ENCODE peak calls at places on chromosomes 5 and 9, in nine cellular contexts. One of them, this sample, is unnamed.

GRCh38 chr5:81556809-81557208 is 162.9 kb upstream of the ACOT12 start:
- DNase-seq in amniotic stem cell: no peak
- DNase-seq in AG04449: no peak
- DNase-seq in pulmonary artery endothelial cell: no peak
- DNase-seq in activated CD4-positive, alpha-beta T cell treated with anti-CD3 and anti-CD28 coated beads, Interleukin-2, amount 50 U/mL, for 1 hour: no peak
- DNase-seq in activated gamma-delta T cell treated with Interleukin-2 at 50 U/mL for 16 hours: no peak
- DNase-seq in stimulated activated CD4-positive, alpha-beta T cell treated with anti-CD3 and anti-CD28 coated beads, Interleukin-1b, Interleukin-23, amount 100 ng/mL, for 1 hour: no peak
- DNase-seq in NCI-H1092 treated with DMSO at 0.1 percent for 48 hours: no peak
- DNase-seq in myocyte: no peak
- DNase-seq in this sample: no peak

GRCh38 chr5:56676091-56676768 is 139.1 kb upstream of the MAP3K1 start:
- DNase-seq in amniotic stem cell: no peak
- DNase-seq in AG04449: no peak
- DNase-seq in pulmonary artery endothelial cell: no peak
- DNase-seq in activated CD4-positive, alpha-beta T cell treated with anti-CD3 and anti-CD28 coated beads, Interleukin-2, amount 50 U/mL, for 1 hour: no peak
- DNase-seq in activated gamma-delta T cell treated with Interleukin-2 at 50 U/mL for 16 hours: no peak
- DNase-seq in stimulated activated CD4-positive, alpha-beta T cell treated with anti-CD3 and anti-CD28 coated beads, Interleukin-1b, Interleukin-23, amount 100 ng/mL, for 1 hour: no peak
- DNase-seq in NCI-H1092 treated with DMSO at 0.1 percent for 48 hours: no peak
- DNase-seq in myocyte: no peak
- DNase-seq in this sample: no peak

GRCh38 chr5:180689071-180689694 is 39.8 kb upstream of the FLT4 start:
- DNase-seq in amniotic stem cell: no peak
- DNase-seq in AG04449: no peak
- DNase-seq in pulmonary artery endothelial cell: no peak
- DNase-seq in activated CD4-positive, alpha-beta T cell treated with anti-CD3 and anti-CD28 coated beads, Interleukin-2, amount 50 U/mL, for 1 hour: peak; percentile 32
- DNase-seq in activated gamma-delta T cell treated with Interleukin-2 at 50 U/mL for 16 hours: peak; percentile 65
- DNase-seq in stimulated activated CD4-positive, alpha-beta T cell treated with anti-CD3 and anti-CD28 coated beads, Interleukin-1b, Interleukin-23, amount 100 ng/mL, for 1 hour: no peak
- DNase-seq in NCI-H1092 treated with DMSO at 0.1 percent for 48 hours: no peak
- DNase-seq in myocyte: no peak
- DNase-seq in this sample: peak; percentile 49

GRCh38 chr9:136711751-136712689 is at the start of gene DIPK1B:
- DNase-seq in amniotic stem cell: no peak
- DNase-seq in AG04449: no peak
- DNase-seq in pulmonary artery endothelial cell: no peak
- DNase-seq in activated CD4-positive, alpha-beta T cell treated with anti-CD3 and anti-CD28 coated beads, Interleukin-2, amount 50 U/mL, for 1 hour: no peak
- DNase-seq in activated gamma-delta T cell treated with Interleukin-2 at 50 U/mL for 16 hours: no peak
- DNase-seq in stimulated activated CD4-positive, alpha-beta T cell treated with anti-CD3 and anti-CD28 coated beads, Interleukin-1b, Interleukin-23, amount 100 ng/mL, for 1 hour: no peak
- DNase-seq in NCI-H1092 treated with DMSO at 0.1 percent for 48 hours: peak; percentile 49
- DNase-seq in myocyte: no peak
- DNase-seq in this sample: no peak

GRCh38 chr5:33303696-33304095 is 137.1 kb upstream of the TARS1 start:
- DNase-seq in amniotic stem cell: no peak
- DNase-seq in AG04449: no peak
- DNase-seq in pulmonary artery endothelial cell: no peak
- DNase-seq in activated CD4-positive, alpha-beta T cell treated with anti-CD3 and anti-CD28 coated beads, Interleukin-2, amount 50 U/mL, for 1 hour: no peak
- DNase-seq in activated gamma-delta T cell treated with Interleukin-2 at 50 U/mL for 16 hours: no peak
- DNase-seq in stimulated activated CD4-positive, alpha-beta T cell treated with anti-CD3 and anti-CD28 coated beads, Interleukin-1b, Interleukin-23, amount 100 ng/mL, for 1 hour: no peak
- DNase-seq in NCI-H1092 treated with DMSO at 0.1 percent for 48 hours: no peak
- DNase-seq in myocyte: no peak
- DNase-seq in this sample: no peak

GRCh38 chr5:168946363-168946762 is 354.6 kb downstream of the SLIT3 start:
- DNase-seq in amniotic stem cell: no peak
- DNase-seq in AG04449: no peak
- DNase-seq in pulmonary artery endothelial cell: no peak
- DNase-seq in activated CD4-positive, alpha-beta T cell treated with anti-CD3 and anti-CD28 coated beads, Interleukin-2, amount 50 U/mL, for 1 hour: no peak
- DNase-seq in activated gamma-delta T cell treated with Interleukin-2 at 50 U/mL for 16 hours: no peak
- DNase-seq in stimulated activated CD4-positive, alpha-beta T cell treated with anti-CD3 and anti-CD28 coated beads, Interleukin-1b, Interleukin-23, amount 100 ng/mL, for 1 hour: no peak
- DNase-seq in NCI-H1092 treated with DMSO at 0.1 percent for 48 hours: peak; percentile 3
- DNase-seq in myocyte: no peak
- DNase-seq in this sample: no peak

GRCh38 chr5:123721721-123722276 is 209.8 kb downstream of the CSNK1G3 start:
- DNase-seq in amniotic stem cell: no peak
- DNase-seq in AG04449: no peak
- DNase-seq in pulmonary artery endothelial cell: no peak
- DNase-seq in activated CD4-positive, alpha-beta T cell treated with anti-CD3 and anti-CD28 coated beads, Interleukin-2, amount 50 U/mL, for 1 hour: no peak
- DNase-seq in activated gamma-delta T cell treated with Interleukin-2 at 50 U/mL for 16 hours: no peak
- DNase-seq in stimulated activated CD4-positive, alpha-beta T cell treated with anti-CD3 and anti-CD28 coated beads, Interleukin-1b, Interleukin-23, amount 100 ng/mL, for 1 hour: no peak
- DNase-seq in NCI-H1092 treated with DMSO at 0.1 percent for 48 hours: no peak
- DNase-seq in myocyte: no peak
- DNase-seq in this sample: no peak

GRCh38 chr5:150239099-150239793 is 49.4 kb downstream of the SLC6A7 start:
- DNase-seq in amniotic stem cell: no peak
- DNase-seq in AG04449: no peak
- DNase-seq in pulmonary artery endothelial cell: no peak
- DNase-seq in activated CD4-positive, alpha-beta T cell treated with anti-CD3 and anti-CD28 coated beads, Interleukin-2, amount 50 U/mL, for 1 hour: no peak
- DNase-seq in activated gamma-delta T cell treated with Interleukin-2 at 50 U/mL for 16 hours: no peak
- DNase-seq in stimulated activated CD4-positive, alpha-beta T cell treated with anti-CD3 and anti-CD28 coated beads, Interleukin-1b, Interleukin-23, amount 100 ng/mL, for 1 hour: no peak
- DNase-seq in NCI-H1092 treated with DMSO at 0.1 percent for 48 hours: no peak
- DNase-seq in myocyte: no peak
- DNase-seq in this sample: no peak

GRCh38 chr5:154783774-154784460 is 28.7 kb downstream of the LARP1 start:
- DNase-seq in amniotic stem cell: no peak
- DNase-seq in AG04449: no peak
- DNase-seq in pulmonary artery endothelial cell: no peak
- DNase-seq in activated CD4-positive, alpha-beta T cell treated with anti-CD3 and anti-CD28 coated beads, Interleukin-2, amount 50 U/mL, for 1 hour: no peak
- DNase-seq in activated gamma-delta T cell treated with Interleukin-2 at 50 U/mL for 16 hours: no peak
- DNase-seq in stimulated activated CD4-positive, alpha-beta T cell treated with anti-CD3 and anti-CD28 coated beads, Interleukin-1b, Interleukin-23, amount 100 ng/mL, for 1 hour: no peak
- DNase-seq in NCI-H1092 treated with DMSO at 0.1 percent for 48 hours: no peak
- DNase-seq in myocyte: peak; percentile 15
- DNase-seq in this sample: peak; percentile 6

GRCh38 chr9:108933641-108934322 is at the start of gene ELP1:
- DNase-seq in amniotic stem cell: peak; percentile 89
- DNase-seq in AG04449: peak; percentile 56
- DNase-seq in pulmonary artery endothelial cell: peak; percentile 83
- DNase-seq in activated CD4-positive, alpha-beta T cell treated with anti-CD3 and anti-CD28 coated beads, Interleukin-2, amount 50 U/mL, for 1 hour: peak; percentile 93
- DNase-seq in activated gamma-delta T cell treated with Interleukin-2 at 50 U/mL for 16 hours: peak; percentile 87
- DNase-seq in stimulated activated CD4-positive, alpha-beta T cell treated with anti-CD3 and anti-CD28 coated beads, Interleukin-1b, Interleukin-23, amount 100 ng/mL, for 1 hour: peak; percentile 78
- DNase-seq in NCI-H1092 treated with DMSO at 0.1 percent for 48 hours: peak; percentile 93
- DNase-seq in myocyte: peak; percentile 97
- DNase-seq in this sample: peak; percentile 91

GRCh38 chr5:157026789-157027424 is 32.0 kb downstream of the HAVCR1 start:
- DNase-seq in amniotic stem cell: no peak
- DNase-seq in AG04449: no peak
- DNase-seq in pulmonary artery endothelial cell: no peak
- DNase-seq in activated CD4-positive, alpha-beta T cell treated with anti-CD3 and anti-CD28 coated beads, Interleukin-2, amount 50 U/mL, for 1 hour: no peak
- DNase-seq in activated gamma-delta T cell treated with Interleukin-2 at 50 U/mL for 16 hours: no peak
- DNase-seq in stimulated activated CD4-positive, alpha-beta T cell treated with anti-CD3 and anti-CD28 coated beads, Interleukin-1b, Interleukin-23, amount 100 ng/mL, for 1 hour: no peak
- DNase-seq in NCI-H1092 treated with DMSO at 0.1 percent for 48 hours: peak; percentile 22
- DNase-seq in myocyte: no peak
- DNase-seq in this sample: no peak

GRCh38 chr5:143004361-143004802 is 234.2 kb downstream of the ARHGAP26 start:
- DNase-seq in amniotic stem cell: no peak
- DNase-seq in AG04449: no peak
- DNase-seq in pulmonary artery endothelial cell: no peak
- DNase-seq in activated CD4-positive, alpha-beta T cell treated with anti-CD3 and anti-CD28 coated beads, Interleukin-2, amount 50 U/mL, for 1 hour: no peak
- DNase-seq in activated gamma-delta T cell treated with Interleukin-2 at 50 U/mL for 16 hours: no peak
- DNase-seq in stimulated activated CD4-positive, alpha-beta T cell treated with anti-CD3 and anti-CD28 coated beads, Interleukin-1b, Interleukin-23, amount 100 ng/mL, for 1 hour: no peak
- DNase-seq in NCI-H1092 treated with DMSO at 0.1 percent for 48 hours: no peak
- DNase-seq in myocyte: no peak
- DNase-seq in this sample: no peak

GRCh38 chr5:141945511-141946024 is 12.4 kb downstream of the PCDH12 start:
- DNase-seq in amniotic stem cell: no peak
- DNase-seq in AG04449: no peak
- DNase-seq in pulmonary artery endothelial cell: no peak
- DNase-seq in activated CD4-positive, alpha-beta T cell treated with anti-CD3 and anti-CD28 coated beads, Interleukin-2, amount 50 U/mL, for 1 hour: no peak
- DNase-seq in activated gamma-delta T cell treated with Interleukin-2 at 50 U/mL for 16 hours: no peak
- DNase-seq in stimulated activated CD4-positive, alpha-beta T cell treated with anti-CD3 and anti-CD28 coated beads, Interleukin-1b, Interleukin-23, amount 100 ng/mL, for 1 hour: no peak
- DNase-seq in NCI-H1092 treated with DMSO at 0.1 percent for 48 hours: no peak
- DNase-seq in myocyte: no peak
- DNase-seq in this sample: no peak

GRCh38 chr5:142422426-142422825 is 97.6 kb upstream of the SPRY4 start:
- DNase-seq in amniotic stem cell: no peak
- DNase-seq in AG04449: no peak
- DNase-seq in pulmonary artery endothelial cell: no peak
- DNase-seq in activated CD4-positive, alpha-beta T cell treated with anti-CD3 and anti-CD28 coated beads, Interleukin-2, amount 50 U/mL, for 1 hour: no peak
- DNase-seq in activated gamma-delta T cell treated with Interleukin-2 at 50 U/mL for 16 hours: no peak
- DNase-seq in stimulated activated CD4-positive, alpha-beta T cell treated with anti-CD3 and anti-CD28 coated beads, Interleukin-1b, Interleukin-23, amount 100 ng/mL, for 1 hour: no peak
- DNase-seq in NCI-H1092 treated with DMSO at 0.1 percent for 48 hours: no peak
- DNase-seq in myocyte: no peak
- DNase-seq in this sample: no peak

GRCh38 chr5:127419007-127419406 is 98.4 kb upstream of the PRRC1 start:
- DNase-seq in amniotic stem cell: no peak
- DNase-seq in AG04449: no peak
- DNase-seq in pulmonary artery endothelial cell: no peak
- DNase-seq in activated CD4-positive, alpha-beta T cell treated with anti-CD3 and anti-CD28 coated beads, Interleukin-2, amount 50 U/mL, for 1 hour: no peak
- DNase-seq in activated gamma-delta T cell treated with Interleukin-2 at 50 U/mL for 16 hours: no peak
- DNase-seq in stimulated activated CD4-positive, alpha-beta T cell treated with anti-CD3 and anti-CD28 coated beads, Interleukin-1b, Interleukin-23, amount 100 ng/mL, for 1 hour: no peak
- DNase-seq in NCI-H1092 treated with DMSO at 0.1 percent for 48 hours: peak; percentile 81
- DNase-seq in myocyte: no peak
- DNase-seq in this sample: no peak

GRCh38 chr5:9239071-9239470 is 306.8 kb downstream of the SEMA5A start:
- DNase-seq in amniotic stem cell: no peak
- DNase-seq in AG04449: no peak
- DNase-seq in pulmonary artery endothelial cell: no peak
- DNase-seq in activated CD4-positive, alpha-beta T cell treated with anti-CD3 and anti-CD28 coated beads, Interleukin-2, amount 50 U/mL, for 1 hour: no peak
- DNase-seq in activated gamma-delta T cell treated with Interleukin-2 at 50 U/mL for 16 hours: no peak
- DNase-seq in stimulated activated CD4-positive, alpha-beta T cell treated with anti-CD3 and anti-CD28 coated beads, Interleukin-1b, Interleukin-23, amount 100 ng/mL, for 1 hour: no peak
- DNase-seq in NCI-H1092 treated with DMSO at 0.1 percent for 48 hours: no peak
- DNase-seq in myocyte: no peak
- DNase-seq in this sample: no peak

GRCh38 chr9:94084314-94084713 is at the start of gene PTPDC1:
- DNase-seq in amniotic stem cell: peak; percentile 65
- DNase-seq in AG04449: peak; percentile 37
- DNase-seq in pulmonary artery endothelial cell: no peak
- DNase-seq in activated CD4-positive, alpha-beta T cell treated with anti-CD3 and anti-CD28 coated beads, Interleukin-2, amount 50 U/mL, for 1 hour: no peak
- DNase-seq in activated gamma-delta T cell treated with Interleukin-2 at 50 U/mL for 16 hours: no peak
- DNase-seq in stimulated activated CD4-positive, alpha-beta T cell treated with anti-CD3 and anti-CD28 coated beads, Interleukin-1b, Interleukin-23, amount 100 ng/mL, for 1 hour: no peak
- DNase-seq in NCI-H1092 treated with DMSO at 0.1 percent for 48 hours: no peak
- DNase-seq in myocyte: no peak
- DNase-seq in this sample: no peak

GRCh38 chr9:91746357-91746756 is 203.7 kb downstream of the ROR2 start:
- DNase-seq in amniotic stem cell: no peak
- DNase-seq in AG04449: no peak
- DNase-seq in pulmonary artery endothelial cell: no peak
- DNase-seq in activated CD4-positive, alpha-beta T cell treated with anti-CD3 and anti-CD28 coated beads, Interleukin-2, amount 50 U/mL, for 1 hour: no peak
- DNase-seq in activated gamma-delta T cell treated with Interleukin-2 at 50 U/mL for 16 hours: no peak
- DNase-seq in stimulated activated CD4-positive, alpha-beta T cell treated with anti-CD3 and anti-CD28 coated beads, Interleukin-1b, Interleukin-23, amount 100 ng/mL, for 1 hour: no peak
- DNase-seq in NCI-H1092 treated with DMSO at 0.1 percent for 48 hours: no peak
- DNase-seq in myocyte: no peak
- DNase-seq in this sample: no peak

GRCh38 chr5:144794922-144795321 is 624.2 kb downstream of the KCTD16 start:
- DNase-seq in amniotic stem cell: no peak
- DNase-seq in AG04449: peak; percentile 10
- DNase-seq in pulmonary artery endothelial cell: no peak
- DNase-seq in activated CD4-positive, alpha-beta T cell treated with anti-CD3 and anti-CD28 coated beads, Interleukin-2, amount 50 U/mL, for 1 hour: no peak
- DNase-seq in activated gamma-delta T cell treated with Interleukin-2 at 50 U/mL for 16 hours: no peak
- DNase-seq in stimulated activated CD4-positive, alpha-beta T cell treated with anti-CD3 and anti-CD28 coated beads, Interleukin-1b, Interleukin-23, amount 100 ng/mL, for 1 hour: no peak
- DNase-seq in NCI-H1092 treated with DMSO at 0.1 percent for 48 hours: no peak
- DNase-seq in myocyte: peak; percentile 42
- DNase-seq in this sample: no peak

GRCh38 chr9:98359569-98359968 is 104.1 kb upstream of the TBC1D2 start:
- DNase-seq in amniotic stem cell: no peak
- DNase-seq in AG04449: no peak
- DNase-seq in pulmonary artery endothelial cell: no peak
- DNase-seq in activated CD4-positive, alpha-beta T cell treated with anti-CD3 and anti-CD28 coated beads, Interleukin-2, amount 50 U/mL, for 1 hour: no peak
- DNase-seq in activated gamma-delta T cell treated with Interleukin-2 at 50 U/mL for 16 hours: no peak
- DNase-seq in stimulated activated CD4-positive, alpha-beta T cell treated with anti-CD3 and anti-CD28 coated beads, Interleukin-1b, Interleukin-23, amount 100 ng/mL, for 1 hour: no peak
- DNase-seq in NCI-H1092 treated with DMSO at 0.1 percent for 48 hours: no peak
- DNase-seq in myocyte: no peak
- DNase-seq in this sample: no peak

GRCh38 chr5:148739524-148739923 is 85.2 kb upstream of the HTR4 start:
- DNase-seq in amniotic stem cell: no peak
- DNase-seq in AG04449: no peak
- DNase-seq in pulmonary artery endothelial cell: no peak
- DNase-seq in activated CD4-positive, alpha-beta T cell treated with anti-CD3 and anti-CD28 coated beads, Interleukin-2, amount 50 U/mL, for 1 hour: no peak
- DNase-seq in activated gamma-delta T cell treated with Interleukin-2 at 50 U/mL for 16 hours: no peak
- DNase-seq in stimulated activated CD4-positive, alpha-beta T cell treated with anti-CD3 and anti-CD28 coated beads, Interleukin-1b, Interleukin-23, amount 100 ng/mL, for 1 hour: no peak
- DNase-seq in NCI-H1092 treated with DMSO at 0.1 percent for 48 hours: no peak
- DNase-seq in myocyte: peak; percentile 27
- DNase-seq in this sample: no peak

GRCh38 chr9:98142182-98142924 is 23.3 kb upstream of the TRIM14 start:
- DNase-seq in amniotic stem cell: no peak
- DNase-seq in AG04449: no peak
- DNase-seq in pulmonary artery endothelial cell: no peak
- DNase-seq in activated CD4-positive, alpha-beta T cell treated with anti-CD3 and anti-CD28 coated beads, Interleukin-2, amount 50 U/mL, for 1 hour: no peak
- DNase-seq in activated gamma-delta T cell treated with Interleukin-2 at 50 U/mL for 16 hours: no peak
- DNase-seq in stimulated activated CD4-positive, alpha-beta T cell treated with anti-CD3 and anti-CD28 coated beads, Interleukin-1b, Interleukin-23, amount 100 ng/mL, for 1 hour: no peak
- DNase-seq in NCI-H1092 treated with DMSO at 0.1 percent for 48 hours: no peak
- DNase-seq in myocyte: no peak
- DNase-seq in this sample: no peak

GRCh38 chr5:142971296-142972013 is 201.3 kb downstream of the ARHGAP26 start:
- DNase-seq in amniotic stem cell: no peak
- DNase-seq in AG04449: no peak
- DNase-seq in pulmonary artery endothelial cell: no peak
- DNase-seq in activated CD4-positive, alpha-beta T cell treated with anti-CD3 and anti-CD28 coated beads, Interleukin-2, amount 50 U/mL, for 1 hour: no peak
- DNase-seq in activated gamma-delta T cell treated with Interleukin-2 at 50 U/mL for 16 hours: no peak
- DNase-seq in stimulated activated CD4-positive, alpha-beta T cell treated with anti-CD3 and anti-CD28 coated beads, Interleukin-1b, Interleukin-23, amount 100 ng/mL, for 1 hour: no peak
- DNase-seq in NCI-H1092 treated with DMSO at 0.1 percent for 48 hours: no peak
- DNase-seq in myocyte: no peak
- DNase-seq in this sample: peak; percentile 44

GRCh38 chr5:15023846-15024245 is 152.3 kb upstream of the ANKH start:
- DNase-seq in amniotic stem cell: no peak
- DNase-seq in AG04449: no peak
- DNase-seq in pulmonary artery endothelial cell: no peak
- DNase-seq in activated CD4-positive, alpha-beta T cell treated with anti-CD3 and anti-CD28 coated beads, Interleukin-2, amount 50 U/mL, for 1 hour: no peak
- DNase-seq in activated gamma-delta T cell treated with Interleukin-2 at 50 U/mL for 16 hours: no peak
- DNase-seq in stimulated activated CD4-positive, alpha-beta T cell treated with anti-CD3 and anti-CD28 coated beads, Interleukin-1b, Interleukin-23, amount 100 ng/mL, for 1 hour: no peak
- DNase-seq in NCI-H1092 treated with DMSO at 0.1 percent for 48 hours: no peak
- DNase-seq in myocyte: no peak
- DNase-seq in this sample: no peak